ENCODE peak calls at places on chromosomes 1 and 21, in five cellular contexts. Q is pulmonary artery endothelial cell, B is stromal cell of bone marrow, V is T-cell, N is brain microvascular endothelial cell. T is an unnamed sample.

GRCh38 chr1:223887724-223888428 is 42.1 kb upstream of the TP53BP2 start:
- DNase-seq in N (peak), V (no peak), B (peak), Q (peak), T (no peak)

GRCh38 chr21:42799516-42799915 is 79.8 kb downstream of the WDR4 start:
- DNase-seq in B (no peak), N (no peak), Q (no peak), V (no peak), T (no peak)

GRCh38 chr1:89725016-89725380 is 92.1 kb downstream of the LRRC8C start:
- DNase-seq in Q (no peak), N (peak), V (no peak), B (peak), T (no peak)

GRCh38 chr1:227739636-227740035 is 4.4 kb downstream of the SNAP47 start:
- DNase-seq in Q (no peak), B (no peak), V (no peak), N (no peak), T (no peak)

GRCh38 chr1:179169616-179170467 is 59.6 kb downstream of the ABL2 start:
- DNase-seq in Q (no peak), N (peak), B (peak), V (no peak), T (no peak)

GRCh38 chr21:25635310-25635709 is 3.7 kb upstream of the JAM2 start:
- DNase-seq in N (no peak), Q (no peak), V (no peak), B (no peak), T (no peak)

GRCh38 chr21:42654179-42654912 is 925 bp downstream of the PDE9A start:
- DNase-seq in Q (no peak), N (no peak), B (no peak), V (peak), T (peak)

GRCh38 chr1:28642056-28642846 is 616 bp downstream of the TAF12 start:
- DNase-seq in N (no peak), Q (no peak), V (no peak), B (peak), T (no peak)

GRCh38 chr1:153962088-153963029 is 978 bp downstream of the SLC39A1 start:
- DNase-seq in B (no peak), V (no peak), Q (no peak), N (no peak), T (no peak)

GRCh38 chr1:225474986-225475820 is 47.4 kb upstream of the LBR start:
- DNase-seq in N (peak), B (no peak), Q (no peak), V (peak), T (peak)

GRCh38 chr1:48493970-48494769 is 22.2 kb upstream of the SPATA6 start:
- DNase-seq in Q (peak), N (peak), V (no peak), B (peak), T (no peak)

GRCh38 chr1:246117066-246117791 is 389.9 kb downstream of the SMYD3 start:
- DNase-seq in V (peak), N (peak), B (peak), Q (no peak), T (peak)

GRCh38 chr1:101376121-101377095 is 139.6 kb downstream of the S1PR1 start:
- DNase-seq in Q (no peak), B (no peak), N (no peak), V (no peak), T (no peak)

GRCh38 chr1:23561076-23561812 is 1.9 kb upstream of the ID3 start:
- DNase-seq in V (no peak), Q (no peak), N (no peak), B (no peak), T (no peak)

GRCh38 chr1:1142844-1143243 is 27.0 kb upstream of the C1orf159 start:
- DNase-seq in N (no peak), V (no peak), B (no peak), Q (no peak), T (no peak)

GRCh38 chr1:197967066-197967465 is 49.9 kb downstream of the LHX9 start:
- DNase-seq in B (no peak), V (no peak), Q (no peak), N (no peak), T (no peak)

GRCh38 chr1:178263341-178263740 is 169.4 kb downstream of the RASAL2 start:
- DNase-seq in Q (no peak), B (no peak), V (no peak), N (no peak), T (no peak)

GRCh38 chr1:29739176-29739575 is 502.9 kb downstream of the PTPRU start:
- DNase-seq in Q (no peak), N (no peak), B (no peak), V (no peak), T (no peak)

GRCh38 chr1:231387770-231388669 is 34.1 kb downstream of the EGLN1 start:
- DNase-seq in B (no peak), N (no peak), Q (peak), V (no peak), T (no peak)

GRCh38 chr1:58841455-58841854 is 57.6 kb upstream of the JUN start:
- DNase-seq in N (no peak), B (no peak), Q (no peak), V (no peak), T (peak)

GRCh38 chr1:234607091-234608025 is 2.6 kb downstream of the IRF2BP2 start:
- DNase-seq in V (peak), B (no peak), N (no peak), Q (no peak), T (no peak)

GRCh38 chr1:42456754-42457089 is 379 bp downstream of the PPCS start:
- DNase-seq in V (peak), Q (peak), B (no peak), N (peak), T (no peak)

GRCh38 chr21:43805275-43805800 is 16.0 kb downstream of the RRP1 start:
- DNase-seq in N (no peak), B (no peak), V (no peak), Q (no peak), T (no peak)

GRCh38 chr1:68470388-68470970 is 20.7 kb upstream of the RPE65 start:
- DNase-seq in V (no peak), N (peak), B (peak), Q (no peak), T (no peak)

GRCh38 chr1:218665216-218665615 is 320.1 kb downstream of the TGFB2 start:
- DNase-seq in B (peak), V (no peak), Q (no peak), N (peak), T (no peak)

GRCh38 chr1:99544328-99544727 is 101.6 kb upstream of the PALMD start:
- DNase-seq in V (no peak), N (no peak), B (no peak), Q (peak), T (no peak)

GRCh38 chr1:163834778-163835177 is 513.0 kb downstream of the NUF2 start:
- DNase-seq in Q (no peak), N (no peak), V (no peak), B (no peak), T (no peak)

GRCh38 chr1:54798769-54799641 is 2.1 kb downstream of the TTC22 start:
- DNase-seq in B (no peak), V (no peak), Q (no peak), N (no peak), T (no peak)

GRCh38 chr1:11053758-11054137 is 6.1 kb downstream of the SRM start:
- DNase-seq in Q (no peak), V (no peak), N (no peak), B (no peak), T (no peak)

GRCh38 chr1:46183926-46184557 is 7.8 kb upstream of the P3R3URF start:
- DNase-seq in Q (no peak), V (no peak), N (no peak), B (no peak), T (no peak)

GRCh38 chr1:29505537-29506220 is 269.4 kb downstream of the PTPRU start:
- DNase-seq in Q (no peak), B (no peak), V (no peak), N (no peak), T (no peak)

GRCh38 chr1:150562384-150563339 is 13.5 kb downstream of the ADAMTSL4 start:
- DNase-seq in Q (no peak), V (peak), B (no peak), N (no peak), T (peak)

GRCh38 chr1:224223819-224224714 is 41.0 kb downstream of the DEGS1 start:
- DNase-seq in N (peak), B (peak), Q (peak), V (no peak), T (no peak)

GRCh38 chr1:155858805-155859233 is 548 bp upstream of the SYT11 start:
- DNase-seq in V (peak), B (peak), Q (no peak), N (peak), T (no peak)

T was measured in central memory CD4-positive, alpha-beta T cell.